ENCODE peak calls at places on chromosome 5, in four cellular contexts. One of them, this sample, is unnamed.

GRCh38 chr5:68682400-68683152 is 411.2 kb upstream of the SLC30A5 start:
- DNase-seq in sigmoid colon: no peak
- DNase-seq in HCT116: no peak
- DNase-seq in CD4-positive, alpha-beta T cell: no peak
- DNase-seq in this sample: no peak

GRCh38 chr5:116574682-116575634 is at the start of gene SEMA6A:
- DNase-seq in sigmoid colon: peak; percentile 97
- DNase-seq in HCT116: peak; percentile 95
- DNase-seq in CD4-positive, alpha-beta T cell: no peak
- DNase-seq in this sample: peak; percentile 79

GRCh38 chr5:106140101-106140500 is 1530.6 kb downstream of the EFNA5 start:
- DNase-seq in sigmoid colon: no peak
- DNase-seq in HCT116: no peak
- DNase-seq in CD4-positive, alpha-beta T cell: no peak
- DNase-seq in this sample: no peak

GRCh38 chr5:173829826-173830225 is 58.3 kb upstream of the CPEB4 start:
- DNase-seq in sigmoid colon: no peak
- DNase-seq in HCT116: no peak
- DNase-seq in CD4-positive, alpha-beta T cell: no peak
- DNase-seq in this sample: peak; percentile 27

GRCh38 chr5:75951716-75952115 is 131.5 kb upstream of the SV2C start:
- DNase-seq in sigmoid colon: no peak
- DNase-seq in HCT116: no peak
- DNase-seq in CD4-positive, alpha-beta T cell: no peak
- DNase-seq in this sample: no peak

GRCh38 chr5:68257207-68257606 is 41.7 kb downstream of the PIK3R1 start:
- DNase-seq in sigmoid colon: no peak
- DNase-seq in HCT116: no peak
- DNase-seq in CD4-positive, alpha-beta T cell: no peak
- DNase-seq in this sample: no peak

GRCh38 chr5:154756871-154757646 is 1.9 kb downstream of the LARP1 start:
- DNase-seq in sigmoid colon: peak; percentile 87
- DNase-seq in HCT116: no peak
- DNase-seq in CD4-positive, alpha-beta T cell: peak; percentile 16
- DNase-seq in this sample: no peak

GRCh38 chr5:74465724-74466123 is 174.8 kb downstream of the ENC1 start:
- DNase-seq in sigmoid colon: no peak
- DNase-seq in HCT116: no peak
- DNase-seq in CD4-positive, alpha-beta T cell: no peak
- DNase-seq in this sample: no peak

GRCh38 chr5:79562351-79563246 is 48.7 kb upstream of the HOMER1 start:
- DNase-seq in sigmoid colon: no peak
- DNase-seq in HCT116: no peak
- DNase-seq in CD4-positive, alpha-beta T cell: no peak
- DNase-seq in this sample: no peak

GRCh38 chr5:133582971-133583370 is 29.4 kb downstream of the FSTL4 start:
- DNase-seq in sigmoid colon: no peak
- DNase-seq in HCT116: no peak
- DNase-seq in CD4-positive, alpha-beta T cell: no peak
- DNase-seq in this sample: no peak

GRCh38 chr5:10460252-10460906 is 18.7 kb downstream of the ROPN1L start:
- DNase-seq in sigmoid colon: peak; percentile 72
- DNase-seq in HCT116: no peak
- DNase-seq in CD4-positive, alpha-beta T cell: no peak
- DNase-seq in this sample: no peak

GRCh38 chr5:68722357-68722756 is 371.5 kb upstream of the SLC30A5 start:
- DNase-seq in sigmoid colon: no peak
- DNase-seq in HCT116: no peak
- DNase-seq in CD4-positive, alpha-beta T cell: no peak
- DNase-seq in this sample: no peak

GRCh38 chr5:180026320-180026719 is 45.2 kb downstream of the RNF130 start:
- DNase-seq in sigmoid colon: no peak
- DNase-seq in HCT116: no peak
- DNase-seq in CD4-positive, alpha-beta T cell: no peak
- DNase-seq in this sample: no peak

GRCh38 chr5:137248476-137248970 is 250.6 kb downstream of the SPOCK1 start:
- DNase-seq in sigmoid colon: no peak
- DNase-seq in HCT116: no peak
- DNase-seq in CD4-positive, alpha-beta T cell: no peak
- DNase-seq in this sample: no peak

GRCh38 chr5:80059354-80059980 is 24.3 kb downstream of the THBS4 start:
- DNase-seq in sigmoid colon: no peak
- DNase-seq in HCT116: no peak
- DNase-seq in CD4-positive, alpha-beta T cell: no peak
- DNase-seq in this sample: no peak

GRCh38 chr5:100444961-100445360 is 90.2 kb upstream of the FAM174A start:
- DNase-seq in sigmoid colon: no peak
- DNase-seq in HCT116: no peak
- DNase-seq in CD4-positive, alpha-beta T cell: no peak
- DNase-seq in this sample: no peak

GRCh38 chr5:71783891-71784290 is 64.8 kb downstream of the CARTPT start:
- DNase-seq in sigmoid colon: no peak
- DNase-seq in HCT116: no peak
- DNase-seq in CD4-positive, alpha-beta T cell: no peak
- DNase-seq in this sample: no peak
- H3K27ac ChIP-seq in sigmoid colon: peak overlapping the region; percentile 65
- H3K27ac ChIP-seq in HCT116: no peak overlapping the region
- H3K27ac ChIP-seq in CD4-positive, alpha-beta T cell: no peak overlapping the region
- H3K27ac ChIP-seq in this sample: no peak overlapping the region

GRCh38 chr5:84249918-84250635 is 134.6 kb downstream of the EDIL3 start:
- DNase-seq in sigmoid colon: no peak
- DNase-seq in HCT116: no peak
- DNase-seq in CD4-positive, alpha-beta T cell: no peak
- DNase-seq in this sample: no peak
- H3K27ac ChIP-seq in sigmoid colon: no peak overlapping the region
- H3K27ac ChIP-seq in HCT116: no peak overlapping the region
- H3K27ac ChIP-seq in CD4-positive, alpha-beta T cell: no peak overlapping the region
- H3K27ac ChIP-seq in this sample: no peak overlapping the region

GRCh38 chr5:126480824-126481223 is 57.6 kb downstream of the GRAMD2B start:
- DNase-seq in sigmoid colon: no peak
- DNase-seq in HCT116: no peak
- DNase-seq in CD4-positive, alpha-beta T cell: no peak
- DNase-seq in this sample: no peak

GRCh38 chr5:126481243-126481642 is 58.0 kb downstream of the GRAMD2B start:
- DNase-seq in sigmoid colon: no peak
- DNase-seq in HCT116: no peak
- DNase-seq in CD4-positive, alpha-beta T cell: no peak
- DNase-seq in this sample: no peak

GRCh38 chr5:126484248-126484647 is 61.0 kb downstream of the GRAMD2B start:
- DNase-seq in sigmoid colon: no peak
- DNase-seq in HCT116: no peak
- DNase-seq in CD4-positive, alpha-beta T cell: no peak
- DNase-seq in this sample: no peak

GRCh38 chr5:126483156-126483555 is 59.9 kb downstream of the GRAMD2B start:
- DNase-seq in sigmoid colon: no peak
- DNase-seq in HCT116: no peak
- DNase-seq in CD4-positive, alpha-beta T cell: no peak
- DNase-seq in this sample: no peak

DNA sequence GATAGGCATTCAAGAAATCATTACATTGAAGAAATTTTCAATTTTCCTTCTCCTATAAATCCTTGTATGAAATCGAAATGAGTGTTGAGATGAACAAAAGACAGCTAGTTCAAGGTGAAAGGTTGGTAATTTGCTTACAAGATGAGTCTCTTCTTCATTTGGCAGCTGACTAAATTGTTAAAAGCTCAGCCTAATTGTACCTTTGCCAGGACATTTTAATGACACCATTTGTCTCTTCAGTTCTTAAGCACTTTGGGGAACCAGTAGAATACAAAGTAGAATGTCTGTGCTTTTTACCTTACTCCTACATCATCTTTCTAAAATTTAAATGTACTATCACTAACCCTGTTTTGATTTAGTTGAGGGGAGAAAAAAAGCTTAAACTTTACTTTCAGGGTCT is 59.4 kb downstream of the GRAMD2B start:
- DNase-seq in sigmoid colon: no peak
- DNase-seq in HCT116: no peak
- DNase-seq in CD4-positive, alpha-beta T cell: no peak
- DNase-seq in this sample: no peak
- H3K27ac ChIP-seq in sigmoid colon: peak overlapping the region; percentile 14
- H3K27ac ChIP-seq in HCT116: no peak overlapping the region
- H3K27ac ChIP-seq in CD4-positive, alpha-beta T cell: no peak overlapping the region
- H3K27ac ChIP-seq in this sample: peak overlapping the region; percentile 4

DNA sequence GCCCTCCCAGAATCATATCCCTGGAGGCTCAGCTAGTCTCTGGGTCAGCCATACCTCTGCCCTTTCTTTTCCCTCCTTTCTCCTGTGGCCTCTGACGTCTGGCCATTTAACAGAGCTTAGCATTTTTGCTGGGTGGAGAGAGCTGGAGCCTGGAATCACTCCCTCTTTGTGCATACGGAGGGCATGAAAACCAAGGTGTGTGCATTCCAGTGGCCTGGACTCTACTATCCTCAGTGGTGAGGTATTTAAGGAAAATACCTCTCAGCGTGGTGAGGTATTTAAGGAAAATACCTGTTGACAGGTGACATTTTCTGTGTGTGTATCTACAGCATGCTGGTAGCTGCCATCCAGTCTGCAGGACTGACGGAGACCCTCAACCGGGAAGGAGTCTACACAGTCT is 27.5 kb downstream of the TGFBI start:
- DNase-seq in sigmoid colon: no peak
- DNase-seq in HCT116: no peak
- DNase-seq in CD4-positive, alpha-beta T cell: no peak
- DNase-seq in this sample: no peak
- H3K27ac ChIP-seq in sigmoid colon: peak overlapping the region; percentile 93
- H3K27ac ChIP-seq in HCT116: no peak overlapping the region
- H3K27ac ChIP-seq in CD4-positive, alpha-beta T cell: no peak overlapping the region
- H3K27ac ChIP-seq in this sample: no peak overlapping the region

GRCh38 chr5:37685816-37686215 is 154.0 kb downstream of the GDNF start:
- DNase-seq in sigmoid colon: no peak
- DNase-seq in HCT116: no peak
- DNase-seq in CD4-positive, alpha-beta T cell: no peak
- DNase-seq in this sample: no peak
- H3K27ac ChIP-seq in sigmoid colon: no peak overlapping the region
- H3K27ac ChIP-seq in HCT116: no peak overlapping the region
- H3K27ac ChIP-seq in CD4-positive, alpha-beta T cell: no peak overlapping the region
- H3K27ac ChIP-seq in this sample: no peak overlapping the region

GRCh38 chr5:148829248-148829594 is 2.8 kb downstream of the ADRB2 start:
- DNase-seq in sigmoid colon: no peak
- DNase-seq in HCT116: no peak
- DNase-seq in CD4-positive, alpha-beta T cell: no peak
- DNase-seq in this sample: no peak
- H3K27ac ChIP-seq in sigmoid colon: no peak overlapping the region
- H3K27ac ChIP-seq in HCT116: no peak overlapping the region
- H3K27ac ChIP-seq in CD4-positive, alpha-beta T cell: no peak overlapping the region
- H3K27ac ChIP-seq in this sample: peak overlapping the region; percentile 89

GRCh38 chr5:141941779-141942178 is 16.2 kb downstream of the PCDH12 start:
- DNase-seq in sigmoid colon: peak; percentile 22
- DNase-seq in HCT116: no peak
- DNase-seq in CD4-positive, alpha-beta T cell: no peak
- DNase-seq in this sample: no peak
- H3K27ac ChIP-seq in sigmoid colon: no peak overlapping the region
- H3K27ac ChIP-seq in HCT116: no peak overlapping the region
- H3K27ac ChIP-seq in CD4-positive, alpha-beta T cell: no peak overlapping the region
- H3K27ac ChIP-seq in this sample: no peak overlapping the region

This sample was measured in epithelial cell of prostate.